ENCODE peak calls at places on chromosomes 5 and 9, in eight cellular contexts. S is astrocyte of the cerebellum; N is activated gamma-delta T cell; F is CD8-positive, alpha-beta memory T cell; D is spleen; J is NCI-H510A; L is Right ventricle myocardium superior; R is activated CD4-positive, alpha-beta T cell treated with anti-CD3 and anti-CD28 coated beads for 4 hours. G is an unnamed sample.

GRCh38 chr5:127040779-127041520 is 10.6 kb upstream of the MARCHF3 start:
- DNase-seq in J (no peak), S (no peak), D (no peak), R (no peak), L (no peak), N (no peak), F (no peak), G (no peak)

GRCh38 chr5:15601274-15601673 is 101.3 kb downstream of the FBXL7 start:
- DNase-seq in F (no peak), R (no peak), D (no peak), L (no peak), J (no peak), N (no peak), S (no peak), G (no peak)

GRCh38 chr5:58545912-58546311 is 37.0 kb upstream of the RAB3C start:
- DNase-seq in L (no peak), J (no peak), S (no peak), F (no peak), N (no peak), R (no peak), D (no peak), G (no peak)

GRCh38 chr9:107338911-107339659 is 56.0 kb downstream of the RAD23B start:
- DNase-seq in D (no peak), R (no peak), J (no peak), F (no peak), N (no peak), S (no peak), L (no peak), G (no peak)

GRCh38 chr9:134472256-134472655 is 146.0 kb downstream of the RXRA start:
- DNase-seq in S (no peak), D (no peak), L (no peak), J (no peak), F (no peak), N (no peak), R (no peak), G (no peak)

GRCh38 chr9:27880135-27880534 is 306.9 kb upstream of the C9orf72 start:
- DNase-seq in J (no peak), N (no peak), F (no peak), D (no peak), S (no peak), R (no peak), L (no peak), G (no peak)

GRCh38 chr9:133676450-133676849 is 40.3 kb downstream of the DBH start:
- DNase-seq in F (no peak), R (no peak), D (no peak), N (no peak), S (no peak), L (peak), J (no peak), G (no peak)

GRCh38 chr9:86097510-86098224 is 1.7 kb downstream of the GOLM1 start:
- DNase-seq in D (no peak), N (no peak), R (no peak), J (peak), L (no peak), F (no peak), S (no peak), G (no peak)

GRCh38 chr9:135583686-135584011 is 22.1 kb downstream of the PAEP start:
- DNase-seq in J (no peak), F (no peak), N (no peak), L (no peak), S (no peak), D (peak), R (no peak), G (no peak)

GRCh38 chr5:131514316-131515275 is 120.4 kb downstream of the RAPGEF6 start:
- DNase-seq in D (no peak), F (peak), J (no peak), L (no peak), R (peak), N (no peak), S (no peak), G (peak)

GRCh38 chr9:5799314-5799713 is 33.6 kb downstream of the ERMP1 start:
- DNase-seq in N (no peak), R (no peak), J (peak), S (peak), L (no peak), F (no peak), D (no peak), G (no peak)

GRCh38 chr5:92514901-92515300 is 1066.1 kb downstream of the NR2F1-AS1 start:
- DNase-seq in F (no peak), J (no peak), D (no peak), R (no peak), N (no peak), L (no peak), S (no peak), G (no peak)

GRCh38 chr5:140588311-140589070 is 23.9 kb downstream of the SLC35A4 start:
- DNase-seq in L (no peak), S (no peak), D (no peak), R (no peak), J (no peak), N (no peak), F (no peak), G (no peak)

GRCh38 chr9:113712053-113712452 is 164.1 kb upstream of the ZNF618 start:
- DNase-seq in N (no peak), R (no peak), L (no peak), F (no peak), D (no peak), S (peak), J (no peak), G (no peak)

GRCh38 chr9:28329323-28329722 is 756.0 kb upstream of the C9orf72 start:
- DNase-seq in S (no peak), J (no peak), R (no peak), D (no peak), N (no peak), F (no peak), L (no peak), G (no peak)

GRCh38 chr9:130387398-130387797 is 57.4 kb upstream of the ASS1 start:
- DNase-seq in S (no peak), F (no peak), J (no peak), D (no peak), N (no peak), L (no peak), R (no peak), G (no peak)

GRCh38 chr5:134025786-134026185 is 21.0 kb upstream of the VDAC1 start:
- DNase-seq in D (peak), J (no peak), S (no peak), F (no peak), N (no peak), L (peak), R (no peak), G (no peak)

GRCh38 chr9:111975709-111976108 is 79.1 kb downstream of the UGCG start:
- DNase-seq in L (peak), F (no peak), N (no peak), J (peak), D (no peak), R (no peak), S (no peak), G (peak)

GRCh38 chr5:16695779-16696178 is 79.0 kb upstream of the RETREG1 start:
- DNase-seq in L (no peak), F (no peak), R (no peak), N (no peak), D (no peak), J (no peak), S (no peak), G (no peak)

GRCh38 chr5:72402959-72403628 is 82.9 kb downstream of the PTCD2 start:
- DNase-seq in F (no peak), N (no peak), J (no peak), R (no peak), S (no peak), D (no peak), L (no peak), G (no peak)

GRCh38 chr5:146731909-146732659 is 146.5 kb downstream of the PPP2R2B start:
- DNase-seq in F (no peak), S (peak), D (no peak), L (no peak), N (no peak), J (no peak), R (no peak), G (no peak)

GRCh38 chr5:105146867-105147266 is 1584.3 kb upstream of the NUDT12 start:
- DNase-seq in J (no peak), S (no peak), R (no peak), N (no peak), L (no peak), F (no peak), D (no peak), G (no peak)

GRCh38 chr5:150411245-150411979 is 1.3 kb downstream of the CD74 start:
- DNase-seq in L (peak), S (no peak), N (no peak), J (no peak), D (peak), F (peak), R (peak), G (peak)

GRCh38 chr5:101678494-101679193 is 617.4 kb downstream of the SLCO4C1 start:
- DNase-seq in L (no peak), S (peak), R (peak), J (no peak), D (no peak), N (no peak), F (no peak), G (peak)

GRCh38 chr5:114055318-114055788 is 306.5 kb upstream of the KCNN2 start:
- DNase-seq in J (no peak), S (peak), R (no peak), N (no peak), F (no peak), L (peak), D (no peak), G (no peak)

GRCh38 chr5:78560456-78560855 is 88.1 kb downstream of the LHFPL2 start:
- DNase-seq in N (no peak), S (no peak), J (no peak), D (no peak), L (no peak), F (no peak), R (no peak), G (no peak)

GRCh38 chr9:120583958-120584369 is 4.0 kb upstream of the CDK5RAP2 start:
- DNase-seq in R (no peak), N (no peak), F (peak), L (no peak), S (peak), D (no peak), J (peak), G (peak)

GRCh38 chr5:1750469-1750868 is 49.2 kb downstream of the MRPL36 start:
- DNase-seq in S (no peak), N (no peak), J (no peak), D (peak), L (peak), F (no peak), R (no peak), G (no peak)

GRCh38 chr5:5314626-5315025 is 107.9 kb upstream of the ICE1 start:
- DNase-seq in L (no peak), S (no peak), N (no peak), F (no peak), J (no peak), D (no peak), R (no peak), G (no peak)

GRCh38 chr9:28779240-28779639 is 1206.0 kb upstream of the C9orf72 start:
- DNase-seq in R (no peak), J (no peak), F (no peak), N (no peak), S (no peak), D (no peak), L (no peak), G (no peak)

GRCh38 chr5:9851458-9851857 is 221.3 kb upstream of the TAS2R1 start:
- DNase-seq in L (no peak), D (no peak), N (no peak), R (no peak), S (peak), F (no peak), J (no peak), G (no peak)

GRCh38 chr9:18786196-18786595 is 246.8 kb downstream of the SAXO1 start:
- DNase-seq in S (no peak), N (no peak), J (no peak), D (no peak), F (no peak), L (no peak), R (no peak), G (no peak)

GRCh38 chr5:135373747-135374515 is 25.1 kb downstream of the MACROH2A1 start:
- DNase-seq in F (no peak), L (no peak), J (no peak), S (no peak), D (peak), N (no peak), R (no peak), G (no peak)

GRCh38 chr5:179796877-179797608 is 3.3 kb downstream of the LTC4S start:
- DNase-seq in N (no peak), D (peak), J (no peak), F (no peak), L (no peak), R (no peak), S (no peak), G (no peak)

GRCh38 chr5:150517272-150518152 is 9.6 kb downstream of the NDST1 start:
- DNase-seq in D (no peak), S (peak), N (no peak), J (peak), F (no peak), R (no peak), L (peak), G (no peak)

GRCh38 chr9:131773911-131774379 is 34.1 kb upstream of the RAPGEF1 start:
- DNase-seq in F (no peak), S (peak), N (no peak), R (peak), D (no peak), J (peak), L (no peak), G (no peak)

G was measured in CD4-positive, CD25-positive, alpha-beta regulatory T cell.